ENCODE peak calls at places on chromosomes 12 and 14, in eight cellular contexts. A is ovary, J is left ventricle myocardium inferior, T is tibial artery, M is neural progenitor cell, G is thoracic aorta, Q is SK-N-SH, R is fibroblast of lung. L is an unnamed sample.

GRCh38 chr12:3473844-3474243 is 17.2 kb upstream of the PRMT8 start:
- DNase-seq in A (no peak), J (no peak), T (no peak), M (no peak), G (no peak), Q (no peak), R (no peak), L (no peak)

GRCh38 chr12:113400362-113400761 is 3.3 kb downstream of the SDS start:
- DNase-seq in A (no peak), J (no peak), T (no peak), M (no peak), G (no peak), Q (no peak), R (no peak), L (no peak)

GRCh38 chr12:68240975-68241374 is 12.4 kb downstream of the IL22 start:
- DNase-seq in A (peak; percentile 36), J (no peak), T (peak; percentile 27), M (no peak), G (no peak), Q (no peak), R (peak; percentile 33), L (no peak)

GRCh38 chr14:37150414-37150813 is 22.0 kb downstream of the SLC25A21 start:
- DNase-seq in A (no peak), J (no peak), T (no peak), M (peak; percentile 48), G (no peak), Q (peak; percentile 5), R (peak; percentile 34), L (peak; percentile 50)

GRCh38 chr12:65825573-65826512 is 1.6 kb downstream of the HMGA2 start:
- DNase-seq in A (peak; percentile 18), J (no peak), T (no peak), M (peak; percentile 90), G (no peak), Q (peak; percentile 41), R (peak; percentile 63), L (no peak)

GRCh38 chr12:14126692-14127091 is 145.3 kb upstream of the GRIN2B start:
- DNase-seq in A (no peak), J (no peak), T (no peak), M (no peak), G (no peak), Q (no peak), R (no peak), L (no peak)

GRCh38 chr12:107027304-107028053 is 40.5 kb upstream of the MTERF2 start:
- DNase-seq in A (peak; percentile 30), J (no peak), T (no peak), M (no peak), G (no peak), Q (peak; percentile 52), R (peak; percentile 95), L (peak; percentile 82)

GRCh38 chr12:5076761-5077160 is 33.1 kb downstream of the KCNA5 start:
- DNase-seq in A (no peak), J (peak; percentile 48), T (no peak), M (no peak), G (peak; percentile 13), Q (no peak), R (no peak), L (no peak)

GRCh38 chr12:94186461-94187237 is 38.3 kb downstream of the PLXNC1 start:
- DNase-seq in A (peak; percentile 80), J (peak; percentile 53), T (peak; percentile 56), M (peak; percentile 96), G (peak; percentile 4), Q (peak; percentile 83), R (peak; percentile 71), L (no peak)

DNA sequence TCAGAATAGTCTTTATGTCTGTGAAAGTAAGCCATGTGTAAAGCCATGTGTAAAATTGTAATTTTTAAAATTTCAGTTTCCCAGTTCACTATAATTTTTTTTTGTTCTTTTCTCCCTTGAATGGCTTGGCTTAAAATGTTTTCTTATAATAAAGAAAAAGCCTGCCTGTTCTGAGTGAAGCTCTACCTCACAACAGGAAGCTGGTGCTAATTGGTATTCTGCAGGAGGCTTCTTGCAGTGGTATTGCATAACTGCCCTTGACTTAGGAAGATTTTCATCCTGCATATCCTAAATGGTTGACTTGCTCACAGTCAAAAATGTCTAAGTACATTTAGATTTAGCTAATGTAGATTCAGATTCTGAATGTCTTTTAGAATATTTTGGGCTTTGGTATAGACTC is 49.5 kb downstream of the ATP2A2 start:
- DNase-seq in A (no peak), J (no peak), T (no peak), M (no peak), G (no peak), Q (no peak), R (peak; percentile 58), L (no peak)
- H3K27ac ChIP-seq in A (no peak overlapping the region), J (peak overlapping the region; percentile 36), T (no peak overlapping the region), M (no peak overlapping the region), G (no peak overlapping the region), Q (no peak overlapping the region), R (no peak overlapping the region), L (peak overlapping the region; percentile 42)

DNA sequence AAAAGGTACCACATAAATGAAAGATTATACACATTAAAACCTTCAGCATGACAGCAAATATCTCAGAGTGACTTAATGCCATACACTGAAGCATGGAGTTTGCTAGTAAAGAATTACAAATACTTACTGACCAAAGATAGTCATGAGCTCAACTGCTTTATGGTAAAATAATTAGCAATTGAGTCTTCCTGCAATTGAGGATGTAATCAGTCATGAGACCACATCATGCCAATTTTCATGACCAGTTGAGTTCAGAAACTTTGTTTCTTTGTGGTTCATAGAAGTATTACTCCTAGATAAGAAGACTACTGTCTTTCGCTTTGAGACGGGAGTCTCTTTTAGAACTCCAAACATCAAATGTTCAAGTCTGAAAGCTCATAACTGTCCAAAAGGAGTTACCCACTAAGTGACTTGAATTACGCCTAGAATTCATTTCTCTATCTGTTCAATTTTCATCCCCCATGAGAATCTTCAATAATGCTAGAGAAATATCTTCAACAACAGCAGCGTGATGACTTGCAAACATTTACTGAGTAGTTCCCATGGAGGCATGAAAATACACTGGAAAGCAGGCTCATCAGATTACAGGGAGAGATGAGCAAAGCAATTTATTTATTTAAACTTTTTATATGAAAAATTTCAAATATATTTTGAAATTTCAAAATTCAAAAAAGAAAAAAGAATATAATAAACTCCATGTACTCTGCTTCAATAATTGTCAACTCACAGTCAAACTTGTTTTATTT is 120.0 kb downstream of the BTG1 start:
- DNase-seq in A (no peak), J (no peak), T (no peak), M (no peak), G (no peak), Q (no peak), R (no peak), L (no peak)
- TF ChIP-seq CTCF in A (no peak), J (no peak), T (no peak), M (no peak), G (no peak), Q (no peak), R (no peak), L (no peak)

GRCh38 chr12:116718578-116719454 is 19.1 kb downstream of the SPRING1 start:
- DNase-seq in A (no peak), J (no peak), T (no peak), M (no peak), G (no peak), Q (no peak), R (peak; percentile 80), L (no peak)
- H3K27ac ChIP-seq in A (no peak overlapping the region), J (peak overlapping the region; percentile 36), T (no peak overlapping the region), M (no peak overlapping the region), G (no peak overlapping the region), Q (no peak overlapping the region), R (no peak overlapping the region), L (no peak overlapping the region)

DNA sequence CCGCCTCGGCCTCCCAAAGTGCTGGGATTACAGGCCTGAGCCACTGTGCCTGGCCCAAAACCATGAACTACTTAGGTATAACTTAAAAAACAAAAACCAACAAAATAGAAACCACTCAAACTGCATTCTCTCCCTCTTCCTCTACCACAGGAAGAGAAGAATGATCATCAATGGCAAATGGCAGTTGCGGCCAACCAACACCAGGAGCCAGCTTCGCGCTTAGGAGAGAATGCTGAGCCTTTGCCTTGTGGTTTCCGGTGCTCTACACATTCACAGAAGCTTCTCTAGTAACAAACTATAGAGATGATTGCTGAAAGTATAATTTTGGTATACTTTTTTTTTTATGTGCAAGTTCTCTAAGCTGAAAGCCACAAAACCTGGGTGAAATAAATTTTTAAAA is 17.1 kb downstream of the CATSPERB start:
- DNase-seq in A (no peak), J (no peak), T (no peak), M (peak; percentile 7), G (no peak), Q (no peak), R (no peak), L (no peak)
- TF ChIP-seq CTCF in A (no peak), J (no peak), T (no peak), M (peak; percentile 20), G (no peak), Q (no peak), R (no peak), L (no peak)

GRCh38 chr14:92794961-92795360 is 856 bp downstream of the GOLGA5 start:
- DNase-seq in A (no peak), J (no peak), T (no peak), M (no peak), G (no peak), Q (no peak), R (no peak), L (no peak)

GRCh38 chr14:92800012-92800411 is 5.9 kb downstream of the GOLGA5 start:
- DNase-seq in A (no peak), J (no peak), T (no peak), M (no peak), G (no peak), Q (no peak), R (no peak), L (no peak)

GRCh38 chr14:92800525-92800924 is 6.4 kb downstream of the GOLGA5 start:
- DNase-seq in A (no peak), J (no peak), T (no peak), M (no peak), G (no peak), Q (no peak), R (no peak), L (no peak)

GRCh38 chr14:92798811-92799210 is 4.7 kb downstream of the GOLGA5 start:
- DNase-seq in A (no peak), J (no peak), T (no peak), M (no peak), G (no peak), Q (no peak), R (no peak), L (no peak)

DNA sequence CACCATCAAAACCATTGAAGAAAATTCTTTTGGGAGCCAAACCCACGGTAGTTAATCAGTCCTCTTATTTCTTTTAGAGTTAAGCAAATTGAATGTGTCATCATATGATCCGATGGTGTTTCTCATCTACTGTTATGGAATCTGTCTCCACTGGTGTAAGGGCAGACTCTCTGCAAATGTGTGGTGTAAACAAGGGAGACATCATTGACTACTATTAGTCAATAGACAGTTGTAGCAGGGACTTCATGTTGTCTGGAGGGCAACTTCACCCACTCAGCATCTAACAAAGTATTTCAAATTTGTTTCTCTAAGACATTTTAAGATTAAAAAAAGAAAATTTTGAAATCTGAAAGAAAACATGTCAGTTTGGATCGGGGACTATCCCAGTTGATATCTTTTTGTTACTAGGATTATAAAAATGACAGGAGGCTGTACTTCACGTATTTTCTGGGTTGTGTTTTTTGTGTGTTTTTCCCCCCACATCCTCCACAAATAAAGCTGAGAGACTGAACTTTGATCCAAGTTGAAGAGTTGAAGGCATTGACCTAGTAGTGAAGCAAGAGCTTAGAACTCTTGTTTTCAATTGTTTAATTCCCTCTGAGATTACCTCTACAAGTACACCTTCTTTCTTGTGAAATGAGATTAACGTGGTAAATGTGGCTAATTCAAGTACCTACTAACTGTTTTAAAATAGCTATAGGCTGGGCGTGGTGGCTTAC is 4.0 kb downstream of the GOLGA5 start:
- DNase-seq in A (no peak), J (no peak), T (no peak), M (no peak), G (no peak), Q (no peak), R (no peak), L (no peak)
- H3K27ac ChIP-seq in A (no peak overlapping the region), J (no peak overlapping the region), T (no peak overlapping the region), M (no peak overlapping the region), G (no peak overlapping the region), Q (no peak overlapping the region), R (no peak overlapping the region), L (no peak overlapping the region)

L was measured in RWPE1.